ENCODE peak calls at places on chromosomes 2 and 18, in eight cellular contexts. I is Panc1, L is cardiac muscle cell, D is PC-9, X is substantia nigra, K is ovary, G is IMR-90, N is fibroblast of lung. V is an unnamed sample.

GRCh38 chr2:238907717-238908173 is 59.9 kb downstream of the TWIST2 start:
- DNase-seq in I (no peak), L (no peak), D (no peak), X (no peak), K (no peak), G (no peak), N (no peak), V (no peak)

GRCh38 chr2:106193491-106193976 is 567 bp downstream of the UXS1 start:
- DNase-seq in I (no peak), L (peak), D (peak), X (peak), K (peak), G (no peak), N (no peak), V (peak)

GRCh38 chr2:154623819-154624218 is 74.7 kb upstream of the KCNJ3 start:
- DNase-seq in I (peak), L (peak), D (peak), X (peak), K (no peak), G (peak), N (peak), V (peak)

GRCh38 chr2:138486347-138487198 is 15.0 kb upstream of the SPOPL start:
- DNase-seq in I (no peak), L (no peak), D (no peak), X (no peak), K (no peak), G (no peak), N (no peak), V (no peak)

GRCh38 chr2:85785027-85785822 is 31.4 kb downstream of the ATOH8 start:
- DNase-seq in I (no peak), L (no peak), D (no peak), X (peak), K (peak), G (peak), N (peak), V (no peak)

GRCh38 chr2:147311058-147311429 is 533.8 kb upstream of the ACVR2A start:
- DNase-seq in I (no peak), L (no peak), D (no peak), X (no peak), K (no peak), G (no peak), N (no peak), V (peak)

GRCh38 chr2:171185941-171186340 is 25.2 kb upstream of the TLK1 start:
- DNase-seq in I (no peak), L (no peak), D (no peak), X (no peak), K (no peak), G (peak), N (peak), V (no peak)

GRCh38 chr2:147420517-147420916 is 424.3 kb upstream of the ACVR2A start:
- DNase-seq in I (no peak), L (no peak), D (no peak), X (no peak), K (no peak), G (no peak), N (no peak), V (no peak)

GRCh38 chr2:44551497-44551896 is 189.8 kb downstream of the CAMKMT start:
- DNase-seq in I (no peak), L (no peak), D (no peak), X (no peak), K (no peak), G (no peak), N (no peak), V (no peak)

GRCh38 chr2:11411768-11412448 is 54.1 kb downstream of the E2F6 start:
- DNase-seq in I (peak), L (peak), D (peak), X (peak), K (peak), G (peak), N (peak), V (peak)

GRCh38 chr2:145060876-145061275 is 541.0 kb upstream of the ZEB2 start:
- DNase-seq in I (no peak), L (no peak), D (no peak), X (no peak), K (no peak), G (no peak), N (no peak), V (no peak)

GRCh38 chr2:222844323-222844722 is 16.5 kb upstream of the ACSL3 start:
- DNase-seq in I (peak), L (no peak), D (no peak), X (no peak), K (no peak), G (peak), N (peak), V (no peak)

GRCh38 chr18:66329716-66330115 is 274.2 kb downstream of the CDH19 start:
- DNase-seq in I (no peak), L (no peak), D (no peak), X (no peak), K (no peak), G (no peak), N (no peak), V (no peak)

GRCh38 chr2:70919672-70920366 is 15.9 kb upstream of the ATP6V1B1 start:
- DNase-seq in I (peak), L (peak), D (peak), X (peak), K (peak), G (peak), N (peak), V (peak)

GRCh38 chr2:231221761-231222160 is 23.3 kb downstream of the ARMC9 start:
- DNase-seq in I (no peak), L (no peak), D (no peak), X (no peak), K (no peak), G (no peak), N (peak), V (no peak)

GRCh38 chr2:136242687-136243277 is 124.8 kb upstream of the CXCR4 start:
- DNase-seq in I (no peak), L (no peak), D (no peak), X (no peak), K (no peak), G (no peak), N (no peak), V (no peak)

GRCh38 chr2:170895023-170895759 is 33.9 kb upstream of the GORASP2 start:
- DNase-seq in I (no peak), L (no peak), D (no peak), X (no peak), K (no peak), G (no peak), N (peak), V (no peak)

GRCh38 chr2:43729775-43730174 is 44.1 kb upstream of the DYNC2LI1 start:
- DNase-seq in I (no peak), L (no peak), D (no peak), X (no peak), K (no peak), G (no peak), N (no peak), V (no peak)

GRCh38 chr2:74039611-74040010 is 54.9 kb downstream of the TET3 start:
- DNase-seq in I (no peak), L (no peak), D (no peak), X (no peak), K (no peak), G (no peak), N (no peak), V (no peak)

GRCh38 chr2:75596784-75597183 is 36.0 kb upstream of the EVA1A start:
- DNase-seq in I (no peak), L (no peak), D (no peak), X (no peak), K (no peak), G (peak), N (no peak), V (no peak)

GRCh38 chr2:197183355-197183754 is 127.2 kb downstream of the ANKRD44 start:
- DNase-seq in I (no peak), L (no peak), D (no peak), X (no peak), K (no peak), G (peak), N (no peak), V (no peak)

GRCh38 chr2:107392241-107392704 is 434.4 kb upstream of the RGPD4 start:
- DNase-seq in I (no peak), L (no peak), D (no peak), X (no peak), K (no peak), G (no peak), N (no peak), V (no peak)

GRCh38 chr2:104658840-104659591 is 194.9 kb upstream of the POU3F3 start:
- DNase-seq in I (no peak), L (peak), D (no peak), X (peak), K (no peak), G (no peak), N (no peak), V (no peak)

GRCh38 chr2:95030496-95030895 is 5.0 kb downstream of the MAL start:
- DNase-seq in I (no peak), L (no peak), D (peak), X (no peak), K (no peak), G (no peak), N (no peak), V (no peak)

GRCh38 chr2:233163486-233164103 is 87.9 kb upstream of the ATG16L1 start:
- DNase-seq in I (no peak), L (no peak), D (no peak), X (no peak), K (no peak), G (no peak), N (no peak), V (no peak)

GRCh38 chr2:44168684-44169154 is at the start of gene PPM1B:
- DNase-seq in I (no peak), L (no peak), D (peak), X (peak), K (no peak), G (no peak), N (no peak), V (peak)

GRCh38 chr2:55309441-55309840 is 40.4 kb upstream of the MTIF2 start:
- DNase-seq in I (no peak), L (no peak), D (no peak), X (no peak), K (no peak), G (peak), N (peak), V (no peak)

GRCh38 chr2:237704476-237705224 is 77.3 kb downstream of the LRRFIP1 start:
- DNase-seq in I (no peak), L (no peak), D (no peak), X (no peak), K (no peak), G (peak), N (peak), V (no peak)

GRCh38 chr2:230627806-230628724 is 84.6 kb upstream of the CAB39 start:
- DNase-seq in I (no peak), L (peak), D (no peak), X (no peak), K (no peak), G (peak), N (peak), V (no peak)

GRCh38 chr2:240362826-240363717 is 72.4 kb upstream of the GPC1 start:
- DNase-seq in I (no peak), L (no peak), D (no peak), X (no peak), K (no peak), G (no peak), N (no peak), V (no peak)

GRCh38 chr2:217599906-217600305 is 402.9 kb downstream of the TNS1 start:
- DNase-seq in I (no peak), L (no peak), D (no peak), X (no peak), K (no peak), G (peak), N (no peak), V (no peak)

GRCh38 chr2:17643031-17643615 is 102.6 kb downstream of the VSNL1 start:
- DNase-seq in I (peak), L (no peak), D (peak), X (no peak), K (no peak), G (peak), N (peak), V (no peak)

GRCh38 chr2:24122356-24123211 is 550 bp downstream of the PFN4 start:
- DNase-seq in I (no peak), L (no peak), D (no peak), X (no peak), K (no peak), G (peak), N (peak), V (no peak)

GRCh38 chr2:46171441-46171953 is 125.7 kb upstream of the EPAS1 start:
- DNase-seq in I (no peak), L (peak), D (peak), X (no peak), K (no peak), G (peak), N (peak), V (no peak)

GRCh38 chr2:46173030-46173429 is 124.2 kb upstream of the EPAS1 start:
- DNase-seq in I (no peak), L (no peak), D (no peak), X (no peak), K (no peak), G (no peak), N (no peak), V (no peak)

GRCh38 chr2:46173636-46174253 is 123.5 kb upstream of the EPAS1 start:
- DNase-seq in I (no peak), L (no peak), D (no peak), X (no peak), K (no peak), G (no peak), N (no peak), V (no peak)

GRCh38 chr2:46170611-46171385 is 126.4 kb upstream of the EPAS1 start:
- DNase-seq in I (no peak), L (no peak), D (no peak), X (no peak), K (no peak), G (no peak), N (no peak), V (no peak)

GRCh38 chr2:46171996-46172546 is 125.1 kb upstream of the EPAS1 start:
- DNase-seq in I (no peak), L (no peak), D (peak), X (no peak), K (no peak), G (no peak), N (no peak), V (no peak)
- H3K27ac ChIP-seq in I (no peak), L (no peak), D (peak), X (no peak), K (no peak), G (peak), N (peak), V (no peak)

GRCh38 chr18:49174478-49174877 is 223.7 kb upstream of the SMAD7 start:
- DNase-seq in I (no peak), L (no peak), D (no peak), X (no peak), K (peak), G (peak), N (peak), V (no peak)

GRCh38 chr18:49175476-49175875 is 224.7 kb upstream of the SMAD7 start:
- DNase-seq in I (no peak), L (no peak), D (no peak), X (no peak), K (no peak), G (no peak), N (no peak), V (no peak)

GRCh38 chr18:49177071-49177470 is 226.3 kb upstream of the SMAD7 start:
- DNase-seq in I (no peak), L (no peak), D (no peak), X (no peak), K (no peak), G (no peak), N (no peak), V (no peak)

GRCh38 chr18:49177812-49178211 is 227.0 kb upstream of the SMAD7 start:
- DNase-seq in I (no peak), L (no peak), D (no peak), X (no peak), K (no peak), G (peak), N (peak), V (no peak)

GRCh38 chr18:49175071-49175470 is 224.3 kb upstream of the SMAD7 start:
- DNase-seq in I (no peak), L (no peak), D (no peak), X (no peak), K (no peak), G (no peak), N (no peak), V (no peak)
- H3K27ac ChIP-seq in I (no peak), L (no peak), D (no peak), X (no peak), K (peak), G (no peak), N (no peak), V (no peak)

DNA sequence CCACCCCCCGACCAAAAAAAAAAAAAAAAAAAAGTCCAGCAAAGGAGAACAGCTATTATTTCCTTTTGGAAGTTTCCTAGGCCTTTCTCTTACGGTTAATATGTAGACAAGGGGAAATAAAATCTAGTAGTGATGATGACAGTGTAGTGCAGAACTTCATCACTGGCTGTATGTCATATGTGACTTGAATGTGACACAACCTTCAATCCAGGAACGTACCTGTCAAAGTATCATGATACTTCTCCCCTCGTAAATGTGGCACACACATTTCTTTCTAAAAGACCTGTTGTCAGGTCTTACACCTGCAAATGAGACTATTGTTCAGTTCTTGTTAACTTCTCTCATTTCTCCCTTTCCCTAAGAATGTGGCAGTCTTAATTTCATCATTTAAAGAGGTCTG is 173.5 kb downstream of the PRPF40A start:
- DNase-seq in I (no peak), L (no peak), D (no peak), X (no peak), K (no peak), G (no peak), N (no peak), V (no peak)
- H3K27ac ChIP-seq in I (peak), L (no peak), D (peak), X (peak), K (peak), G (peak), N (no peak), V (no peak)

GRCh38 chr18:35328868-35329267 is 15.4 kb downstream of the ZNF24 start:
- DNase-seq in I (no peak), L (no peak), D (no peak), X (no peak), K (no peak), G (no peak), N (no peak), V (no peak)
- H3K27ac ChIP-seq in I (no peak), L (no peak), D (no peak), X (no peak), K (no peak), G (no peak), N (no peak), V (no peak)

DNA sequence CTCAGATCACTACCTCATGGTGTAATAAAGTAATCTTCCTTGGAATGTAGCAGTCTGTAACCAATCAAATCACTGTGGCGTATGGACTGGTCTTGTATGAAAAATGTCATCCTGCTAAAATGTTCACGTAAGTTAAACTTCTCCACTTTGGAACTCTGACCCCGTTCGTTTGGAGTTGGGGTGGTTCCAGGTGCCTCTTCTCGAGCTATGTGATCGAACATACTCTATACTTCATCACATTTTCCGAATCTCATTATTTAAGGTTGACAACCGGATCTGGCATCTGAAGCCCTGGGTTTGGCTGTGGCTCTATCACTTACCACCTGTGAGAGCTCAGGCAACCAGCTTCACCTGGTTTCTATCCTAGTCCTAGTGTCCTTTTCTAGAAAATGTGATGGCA is 148.0 kb upstream of the MYCN start:
- DNase-seq in I (no peak), L (no peak), D (no peak), X (no peak), K (no peak), G (no peak), N (no peak), V (no peak)
- H3K27ac ChIP-seq in I (no peak), L (no peak), D (no peak), X (no peak), K (no peak), G (no peak), N (no peak), V (no peak)

DNA sequence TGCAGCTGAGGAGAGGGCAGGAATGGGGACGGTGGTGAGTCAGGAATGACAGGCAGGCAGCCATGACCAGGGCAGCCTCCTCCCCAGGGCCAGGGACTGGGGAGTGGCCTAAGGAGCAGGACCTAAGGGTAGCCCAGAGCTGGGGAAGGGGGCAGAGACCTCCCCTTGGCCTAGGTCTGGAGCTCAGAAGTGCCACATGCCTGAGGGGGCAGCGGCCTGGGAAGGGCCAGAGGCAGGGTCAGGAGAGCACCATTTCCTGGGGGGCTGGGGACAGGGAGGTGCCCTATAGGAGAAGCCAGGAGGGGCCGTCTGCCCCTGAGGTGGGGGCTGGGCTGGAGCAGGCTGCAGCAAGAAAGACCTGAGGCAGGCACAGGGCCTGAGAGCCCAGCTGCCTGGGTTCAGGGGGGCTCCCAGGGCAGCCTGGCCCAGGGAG is 20.9 kb downstream of the CFLAR start:
- DNase-seq in I (no peak), L (no peak), D (no peak), X (no peak), K (no peak), G (no peak), N (no peak), V (no peak)
- H3K27ac ChIP-seq in I (no peak), L (no peak), D (no peak), X (no peak), K (no peak), G (no peak), N (no peak), V (no peak)

GRCh38 chr2:111973701-111974100 is 75.3 kb downstream of the MERTK start:
- DNase-seq in I (no peak), L (no peak), D (no peak), X (no peak), K (no peak), G (no peak), N (no peak), V (no peak)

GRCh38 chr2:111977240-111977639 is 77.8 kb upstream of the TMEM87B start:
- DNase-seq in I (no peak), L (no peak), D (no peak), X (no peak), K (no peak), G (no peak), N (no peak), V (no peak)

GRCh38 chr2:111975819-111976218 is 77.4 kb downstream of the MERTK start:
- DNase-seq in I (peak), L (no peak), D (no peak), X (no peak), K (no peak), G (no peak), N (no peak), V (no peak)

GRCh38 chr2:111972955-111973565 is 74.7 kb downstream of the MERTK start:
- DNase-seq in I (no peak), L (peak), D (peak), X (no peak), K (no peak), G (no peak), N (peak), V (peak)

GRCh38 chr2:111975053-111975552 is 76.7 kb downstream of the MERTK start:
- DNase-seq in I (peak), L (no peak), D (peak), X (no peak), K (no peak), G (peak), N (peak), V (no peak)
- H3K27ac ChIP-seq in I (peak), L (no peak), D (peak), X (no peak), K (no peak), G (no peak), N (no peak), V (no peak)

GRCh38 chr2:264493-265468 is at the start of gene ACP1:
- DNase-seq in I (peak), L (peak), D (peak), X (peak), K (peak), G (peak), N (peak), V (peak)
- H3K27ac ChIP-seq in I (peak), L (peak), D (peak), X (peak), K (peak), G (peak), N (peak), V (peak)

DNA sequence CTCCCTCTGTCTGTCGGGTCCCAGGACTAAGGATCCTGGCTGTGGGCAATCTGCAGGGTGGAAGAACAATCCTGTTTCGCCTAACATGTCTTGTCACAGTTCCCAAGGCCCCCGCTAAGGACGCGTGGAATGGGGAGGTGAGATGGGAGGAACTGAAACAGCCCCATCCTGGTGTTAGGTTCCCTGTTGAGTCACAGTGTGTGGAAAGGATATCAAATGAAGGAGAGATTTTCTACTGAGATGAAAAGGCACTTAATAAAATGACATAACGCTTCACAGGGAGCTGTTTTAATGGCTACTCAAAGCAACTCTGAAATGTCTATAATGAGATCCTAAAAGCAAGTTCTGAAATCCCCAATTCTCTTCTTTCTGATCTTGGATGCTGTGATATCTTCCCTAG is 52.5 kb downstream of the RAB31 start:
- DNase-seq in I (no peak), L (no peak), D (no peak), X (no peak), K (no peak), G (no peak), N (no peak), V (no peak)
- H3K27ac ChIP-seq in I (peak), L (no peak), D (no peak), X (no peak), K (no peak), G (no peak), N (no peak), V (no peak)